ENCODE peak calls at places on chromosomes 11 and 22, in five cellular contexts. G is naive B cell, F is OCI-LY7, W is T-helper 2 cell, Q is NCI-H510A treated with DMSO at 0.1 percent for 48 hours. M is an unnamed sample.

GRCh38 chr11:108511851-108512474 is 13.8 kb upstream of the POGLUT3 start:
- DNase-seq in G (no peak), F (no peak), W (no peak), Q (no peak), M (no peak)

GRCh38 chr11:123046473-123047264 is 15.3 kb downstream of the HSPA8 start:
- DNase-seq in G (no peak), F (no peak), W (no peak), Q (no peak), M (no peak)

GRCh38 chr11:112470355-112470754 is 209.7 kb upstream of the PLET1 start:
- DNase-seq in G (no peak), F (no peak), W (no peak), Q (no peak), M (no peak)

GRCh38 chr11:97683733-97684132 is 1293.9 kb downstream of the JRKL start:
- DNase-seq in G (no peak), F (no peak), W (no peak), Q (no peak), M (no peak)

GRCh38 chr22:17606472-17606871 is 22.1 kb downstream of the ATP6V1E1 start:
- DNase-seq in G (no peak), F (no peak), W (no peak), Q (no peak), M (no peak)

GRCh38 chr22:43891360-43892182 is at the start of gene PNPLA5:
- DNase-seq in G (no peak), F (no peak), W (no peak), Q (no peak), M (no peak)

GRCh38 chr11:117621226-117621625 is 175.8 kb downstream of the DSCAML1 start:
- DNase-seq in G (no peak), F (peak; percentile 3), W (no peak), Q (no peak), M (no peak)

GRCh38 chr11:5040876-5041275 is 5.5 kb upstream of the OR52J3 start:
- DNase-seq in G (no peak), F (no peak), W (no peak), Q (no peak), M (no peak)

GRCh38 chr11:87451400-87451799 is 413.7 kb downstream of the TMEM135 start:
- DNase-seq in G (no peak), F (no peak), W (no peak), Q (no peak), M (no peak)

GRCh38 chr22:38827510-38827909 is 16.3 kb downstream of the NPTXR start:
- DNase-seq in G (no peak), F (no peak), W (no peak), Q (no peak), M (no peak)

GRCh38 chr22:37626556-37627075 is 12.9 kb upstream of the SH3BP1 start:
- DNase-seq in G (no peak), F (no peak), W (no peak), Q (no peak), M (no peak)

GRCh38 chr22:41290262-41291221 is 4.6 kb upstream of the RANGAP1 start:
- DNase-seq in G (no peak), F (no peak), W (no peak), Q (no peak), M (no peak)

GRCh38 chr11:121964591-121964990 is 151.4 kb downstream of the BLID start:
- DNase-seq in G (no peak), F (no peak), W (no peak), Q (no peak), M (no peak)

GRCh38 chr11:67694875-67695555 is 20.6 kb upstream of the ALDH3B2 start:
- DNase-seq in G (no peak), F (no peak), W (no peak), Q (no peak), M (no peak)

GRCh38 chr22:50307891-50308596 is 598 bp upstream of the PLXNB2 start:
- DNase-seq in G (no peak), F (no peak), W (no peak), Q (no peak), M (no peak)

GRCh38 chr22:50259302-50259701 is 2.2 kb downstream of the MAPK12 start:
- DNase-seq in G (no peak), F (no peak), W (no peak), Q (no peak), M (no peak)

GRCh38 chr11:100640646-100641045 is 46.4 kb upstream of the ARHGAP42 start:
- DNase-seq in G (no peak), F (no peak), W (no peak), Q (no peak), M (no peak)

GRCh38 chr22:35205956-35206355 is 51.3 kb upstream of the HMGXB4 start:
- DNase-seq in G (no peak), F (no peak), W (no peak), Q (no peak), M (no peak)

GRCh38 chr11:68707527-68707926 is 23.2 kb downstream of the GAL start:
- DNase-seq in G (no peak), F (no peak), W (no peak), Q (no peak), M (no peak)

GRCh38 chr11:13465909-13466371 is 2.9 kb upstream of the BTBD10 start:
- DNase-seq in G (peak; percentile 9), F (peak; percentile 45), W (no peak), Q (peak; percentile 8), M (no peak)

GRCh38 chr11:44470849-44471248 is 94.6 kb upstream of the CD82 start:
- DNase-seq in G (no peak), F (no peak), W (no peak), Q (no peak), M (no peak)

GRCh38 chr11:11230802-11231562 is 122.1 kb downstream of the CSNK2A3 start:
- DNase-seq in G (no peak), F (peak; percentile 61), W (no peak), Q (no peak), M (no peak)

GRCh38 chr11:30422389-30422788 is 99.5 kb downstream of the ARL14EP start:
- DNase-seq in G (no peak), F (no peak), W (no peak), Q (no peak), M (no peak)

GRCh38 chr11:67592880-67593624 is 9.4 kb downstream of the GSTP1 start:
- DNase-seq in G (no peak), F (no peak), W (no peak), Q (peak; percentile 76), M (no peak)

GRCh38 chr11:124943242-124943641 is 7.4 kb upstream of the HEPACAM start:
- DNase-seq in G (no peak), F (no peak), W (no peak), Q (no peak), M (no peak)

GRCh38 chr11:112997829-112998228 is 36.6 kb downstream of the NCAM1 start:
- DNase-seq in G (no peak), F (no peak), W (no peak), Q (no peak), M (no peak)

GRCh38 chr22:48627203-48627602 is 1200.5 kb downstream of the BRD1 start:
- DNase-seq in G (no peak), F (no peak), W (no peak), Q (peak; percentile 30), M (no peak)

GRCh38 chr11:125514336-125515101 is 18.5 kb upstream of the FEZ1 start:
- DNase-seq in G (peak; percentile 68), F (peak; percentile 40), W (peak; percentile 84), Q (no peak), M (no peak)

GRCh38 chr11:119258983-119259382 is 52.8 kb downstream of the CBL start:
- DNase-seq in G (peak; percentile 9), F (peak; percentile 10), W (no peak), Q (no peak), M (no peak)

GRCh38 chr11:72871089-72871488 is 56.9 kb downstream of the ATG16L2 start:
- DNase-seq in G (no peak), F (no peak), W (no peak), Q (no peak), M (no peak)

GRCh38 chr11:83480811-83481210 is 194.6 kb upstream of the CCDC90B start:
- DNase-seq in G (no peak), F (no peak), W (no peak), Q (no peak), M (no peak)

GRCh38 chr11:73028621-73029020 is 113.5 kb downstream of the FCHSD2 start:
- DNase-seq in G (no peak), F (no peak), W (no peak), Q (no peak), M (no peak)

GRCh38 chr11:94895451-94895850 is 77.9 kb downstream of the CWC15 start:
- DNase-seq in G (no peak), F (no peak), W (no peak), Q (no peak), M (no peak)

GRCh38 chr22:35568751-35569725 is 28.4 kb downstream of the RASD2 start:
- DNase-seq in G (no peak), F (no peak), W (no peak), Q (peak; percentile 17), M (no peak)

M was measured in omental fat pad.